ENCODE peak calls at places on chromosome 2, in four cellular contexts. V is esophagus squamous epithelium, P is IMR-90, A is cardiac muscle cell. O is an unnamed sample.
A peak's percentile ranks its signal among the peaks of the same experiment; 100 is the strongest.

GRCh38 chr2:178635897-178636296 is 155.6 kb downstream of the PLEKHA3 start:
- DNase-seq in V (no peak), P (no peak), A (no peak), O (no peak)

GRCh38 chr2:37349376-37349775 is 4.9 kb downstream of the QPCT start:
- DNase-seq in V (no peak), P (no peak), A (no peak), O (no peak)

GRCh38 chr2:30232027-30232800 is 880 bp downstream of the LBH start:
- DNase-seq in V (no peak), P (peak; percentile 47), A (peak; percentile 72), O (no peak)

GRCh38 chr2:216756435-216756834 is 61.1 kb upstream of the IGFBP5 start:
- DNase-seq in V (no peak), P (no peak), A (no peak), O (no peak)

GRCh38 chr2:239534581-239535412 is 134.0 kb upstream of the HDAC4 start:
- DNase-seq in V (no peak), P (no peak), A (no peak), O (peak; percentile 48)

GRCh38 chr2:84841577-84841976 is 39.3 kb downstream of the TRABD2A start:
- DNase-seq in V (no peak), P (no peak), A (no peak), O (no peak)

GRCh38 chr2:109254174-109254904 is 125.3 kb downstream of the SH3RF3 start:
- DNase-seq in V (no peak), P (no peak), A (no peak), O (no peak)

GRCh38 chr2:109690822-109691541 is 76.8 kb downstream of the SOWAHC start:
- DNase-seq in V (no peak), P (peak; percentile 22), A (no peak), O (no peak)

GRCh38 chr2:69260666-69261065 is 126.4 kb downstream of the GFPT1 start:
- DNase-seq in V (no peak), P (peak; percentile 68), A (no peak), O (no peak)

GRCh38 chr2:118711603-118712002 is 135.8 kb downstream of the EN1 start:
- DNase-seq in V (no peak), P (no peak), A (no peak), O (no peak)

GRCh38 chr2:124318913-124319312 is 293.8 kb downstream of the CNTNAP5 start:
- DNase-seq in V (no peak), P (no peak), A (no peak), O (no peak)

GRCh38 chr2:55721601-55722215 is 28.1 kb upstream of the PNPT1 start:
- DNase-seq in V (no peak), P (peak; percentile 73), A (no peak), O (no peak)

GRCh38 chr2:126657636-126658315 is 1.8 kb downstream of the GYPC start:
- DNase-seq in V (peak; percentile 34), P (peak; percentile 99), A (peak; percentile 76), O (no peak)

GRCh38 chr2:138327967-138328366 is 173.6 kb upstream of the SPOPL start:
- DNase-seq in V (no peak), P (no peak), A (no peak), O (no peak)

GRCh38 chr2:42067521-42067920 is 19.7 kb downstream of the PKDCC start:
- DNase-seq in V (no peak), P (no peak), A (no peak), O (no peak)

GRCh38 chr2:178884440-178884839 is 77.2 kb upstream of the TTN start:
- DNase-seq in V (no peak), P (no peak), A (no peak), O (no peak)

GRCh38 chr2:97707428-97708380 is 5.7 kb upstream of the ZAP70 start:
- DNase-seq in V (no peak), P (no peak), A (no peak), O (no peak)

GRCh38 chr2:29228276-29228675 is 113.1 kb downstream of the CLIP4 start:
- DNase-seq in V (no peak), P (peak; percentile 30), A (no peak), O (no peak)

GRCh38 chr2:224776795-224777562 is 60.8 kb upstream of the CCDC195 start:
- DNase-seq in V (no peak), P (no peak), A (no peak), O (no peak)

GRCh38 chr2:172927381-172928357 is 148.0 kb upstream of the MAP3K20 start:
- DNase-seq in V (no peak), P (peak; percentile 88), A (no peak), O (no peak)

GRCh38 chr2:165203689-165204559 is at the start of gene SCN3A:
- DNase-seq in V (no peak), P (peak; percentile 45), A (peak; percentile 59), O (no peak)

GRCh38 chr2:44560352-44560751 is 198.6 kb downstream of the CAMKMT start:
- DNase-seq in V (no peak), P (no peak), A (no peak), O (no peak)

GRCh38 chr2:190847504-190848201 is 33.0 kb upstream of the GLS start:
- DNase-seq in V (no peak), P (peak; percentile 85), A (no peak), O (no peak)

GRCh38 chr2:67917332-67918054 is 145.3 kb downstream of the C1D start:
- DNase-seq in V (no peak), P (peak; percentile 92), A (no peak), O (peak; percentile 61)

GRCh38 chr2:64932327-64933216 is 56.6 kb upstream of the SLC1A4 start:
- DNase-seq in V (no peak), P (no peak), A (no peak), O (no peak)

GRCh38 chr2:69196327-69197117 is 183.5 kb downstream of the ANTXR1 start:
- DNase-seq in V (no peak), P (peak; percentile 98), A (no peak), O (no peak)

GRCh38 chr2:53450885-53451284 is 316.7 kb upstream of the CHAC2 start:
- DNase-seq in V (no peak), P (no peak), A (no peak), O (no peak)

GRCh38 chr2:144431384-144431783 is 88.5 kb downstream of the ZEB2 start:
- DNase-seq in V (no peak), P (no peak), A (peak; percentile 16), O (no peak)

GRCh38 chr2:217886720-217887309 is 116.0 kb downstream of the TNS1 start:
- DNase-seq in V (no peak), P (peak; percentile 73), A (peak; percentile 86), O (no peak)

GRCh38 chr2:30178618-30179404 is 32.0 kb downstream of the YPEL5 start:
- DNase-seq in V (no peak), P (peak; percentile 50), A (no peak), O (no peak)

GRCh38 chr2:121897335-121897970 is 142.0 kb downstream of the TSN start:
- DNase-seq in V (no peak), P (peak; percentile 27), A (peak; percentile 22), O (no peak)

GRCh38 chr2:127707890-127708648 is 6.8 kb downstream of the SFT2D3 start:
- DNase-seq in V (no peak), P (no peak), A (no peak), O (no peak)

GRCh38 chr2:42234056-42234455 is 64.9 kb downstream of the EML4 start:
- DNase-seq in V (no peak), P (peak; percentile 89), A (peak; percentile 32), O (no peak)

GRCh38 chr2:54598347-54599325 is 124.8 kb upstream of the EML6 start:
- DNase-seq in V (no peak), P (peak; percentile 47), A (no peak), O (no peak)

GRCh38 chr2:54599914-54600313 is 123.5 kb upstream of the EML6 start:
- DNase-seq in V (no peak), P (no peak), A (no peak), O (peak; percentile 74)

GRCh38 chr2:54597153-54597827 is 126.2 kb upstream of the EML6 start:
- DNase-seq in V (no peak), P (peak; percentile 36), A (no peak), O (no peak)

GRCh38 chr2:54601339-54601738 is 122.1 kb upstream of the EML6 start:
- DNase-seq in V (no peak), P (no peak), A (no peak), O (no peak)

DNA sequence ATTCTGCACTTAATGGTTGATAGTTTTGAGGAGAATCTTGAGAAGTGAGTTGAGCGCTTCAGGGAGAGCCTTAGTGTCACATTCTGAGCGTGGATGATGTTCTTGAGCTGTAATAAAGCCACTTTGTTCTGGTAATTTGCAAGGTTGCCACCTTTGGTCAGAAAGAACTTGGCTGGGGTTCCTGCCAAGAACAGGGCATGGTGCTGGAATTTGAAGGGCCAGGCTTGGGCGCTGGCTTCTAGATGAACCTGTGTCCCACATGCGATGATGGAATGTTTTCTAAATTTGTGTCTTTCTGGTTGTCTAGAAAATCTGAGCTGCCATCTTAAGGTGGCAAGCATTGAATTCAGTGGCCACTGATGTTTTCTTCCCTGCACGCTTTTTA is 124.1 kb upstream of the EML6 start:
- DNase-seq in V (no peak), P (no peak), A (no peak), O (no peak)
- H3K27ac ChIP-seq in V (peak overlapping the region; percentile 87), P (no peak overlapping the region), A (no peak overlapping the region), O (peak overlapping the region; percentile 75)

DNA sequence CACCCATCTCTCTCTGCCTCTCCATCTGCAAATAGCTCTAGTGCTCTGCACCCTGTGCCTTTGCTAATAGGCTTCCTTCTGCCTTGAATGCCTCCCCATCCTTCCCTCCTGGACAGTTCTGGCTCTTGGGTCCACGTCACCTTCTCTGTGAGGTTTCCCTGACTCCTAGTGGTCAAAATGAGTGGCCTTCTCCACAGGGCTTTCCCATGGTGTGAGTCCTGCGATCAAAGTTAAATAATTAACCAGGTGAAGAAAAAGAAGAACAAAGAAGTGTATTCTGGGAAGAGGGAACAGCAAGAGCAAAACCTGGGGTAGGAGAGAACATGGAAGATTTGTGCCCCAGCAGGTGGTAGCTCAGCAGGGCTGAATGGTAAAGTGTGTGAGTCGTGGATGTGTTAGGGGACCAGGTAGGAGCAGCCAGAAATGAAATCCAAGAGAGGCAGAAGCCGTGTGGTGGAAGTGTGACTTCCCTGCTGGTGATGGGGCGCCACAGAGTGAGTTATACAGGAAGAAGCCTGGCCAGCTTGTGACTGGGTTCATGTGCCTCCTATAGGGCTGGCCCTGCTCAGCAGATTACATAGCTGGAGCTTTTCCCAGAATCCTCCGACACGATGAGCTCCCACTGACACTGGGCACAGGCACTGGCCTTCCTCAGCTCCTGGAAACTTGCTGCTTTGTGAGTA is 93.8 kb upstream of the LDAH start:
- DNase-seq in V (no peak), P (peak; percentile 13), A (no peak), O (no peak)
- TF ChIP-seq CTCF in V (no peak), P (peak; percentile 28), A (peak; percentile 19), O (peak; percentile 15)

GRCh38 chr2:201403904-201404303 is 46.8 kb upstream of the FLACC1 start:
- DNase-seq in V (no peak), P (peak; percentile 52), A (peak; percentile 66), O (no peak)
- H3K27ac ChIP-seq in V (peak overlapping the region; percentile 19), P (no peak overlapping the region), A (peak overlapping the region; percentile 63), O (no peak overlapping the region)

GRCh38 chr2:14884651-14885050 is 252.1 kb downstream of the LRATD1 start:
- DNase-seq in V (no peak), P (no peak), A (no peak), O (no peak)

DNA sequence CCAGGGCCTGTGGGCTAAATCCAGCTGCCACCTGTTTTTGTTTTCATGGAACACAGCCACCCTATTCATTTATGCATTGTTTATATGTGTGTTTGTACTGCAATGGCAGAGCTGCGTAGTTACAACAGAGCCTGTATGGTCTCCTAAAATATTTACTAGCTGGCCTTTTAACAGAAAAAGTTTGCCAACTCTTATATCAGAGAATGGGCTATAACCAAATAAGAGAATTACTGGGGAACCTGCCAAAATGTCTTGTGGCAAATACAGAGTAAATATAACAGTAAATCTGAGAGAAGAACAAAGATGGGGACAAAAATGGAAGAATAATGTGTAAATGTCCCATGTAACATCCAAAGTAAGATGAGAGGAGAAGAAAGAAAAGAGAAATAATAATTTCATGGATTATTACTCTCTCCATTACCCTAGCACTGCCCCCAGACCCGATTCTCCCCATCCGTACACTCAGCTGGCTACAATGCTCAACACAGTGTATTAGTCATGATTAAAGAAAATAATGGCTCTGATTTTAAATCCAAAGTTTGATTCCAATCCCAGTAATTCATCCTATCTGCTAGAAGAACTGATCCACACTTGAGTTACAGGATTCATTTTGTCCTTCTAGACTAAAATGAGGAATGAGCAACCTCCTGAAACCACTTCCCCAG is 249.3 kb downstream of the LRATD1 start:
- DNase-seq in V (no peak), P (no peak), A (no peak), O (no peak)
- TF ChIP-seq CTCF in V (no peak), P (no peak), A (no peak), O (no peak)